ENCODE peak calls at places on chromosome 12, in seven cellular contexts. R is heart right ventricle, G is cardiac muscle cell, W is IMR-90, Q is pancreas, A is fibroblast of lung, Z is WERI-Rb-1. V is an unnamed sample. For H3K9me3, the result is how much of the 10 kb centered on the place peaks cover.

GRCh38 chr12:79927772-79928474 is 7.0 kb downstream of the PPP1R12A start:
- DNase-seq in W (peak), A (peak), G (peak), R (no peak), Z (no peak), Q (no peak), V (no peak)

GRCh38 chr12:102638777-102639176 is 158.4 kb upstream of the IGF1 start:
- DNase-seq in G (peak), R (no peak), W (peak), Q (no peak), A (peak), Z (no peak), V (no peak)

GRCh38 chr12:62732861-62733427 is 202.0 kb downstream of the PPM1H start:
- DNase-seq in Q (no peak), W (peak), R (no peak), A (peak), Z (no peak), G (peak), V (no peak)

GRCh38 chr12:26037615-26038180 is 79.2 kb downstream of the RASSF8 start:
- DNase-seq in R (no peak), G (no peak), A (no peak), Z (no peak), W (no peak), Q (no peak), V (no peak)

GRCh38 chr12:75933136-75933535 is 98.4 kb downstream of the PHLDA1 start:
- DNase-seq in R (no peak), Z (no peak), Q (no peak), G (peak), W (peak), A (peak), V (no peak)

GRCh38 chr12:88922816-88923215 is 342.5 kb upstream of the KITLG start:
- DNase-seq in A (peak), Z (no peak), W (peak), R (no peak), Q (no peak), G (peak), V (no peak)

GRCh38 chr12:105783983-105784947 is 354.5 kb downstream of the NUAK1 start:
- DNase-seq in R (no peak), W (no peak), A (no peak), G (no peak), Q (no peak), Z (no peak), V (no peak)

GRCh38 chr12:74599932-74600331 is 62.3 kb downstream of the ATXN7L3B start:
- DNase-seq in W (no peak), G (no peak), A (no peak), R (no peak), Z (no peak), Q (no peak), V (no peak)

GRCh38 chr12:50715174-50715573 is 48.7 kb upstream of the ATF1 start:
- DNase-seq in Q (no peak), W (peak), R (no peak), A (peak), Z (no peak), G (no peak), V (no peak)

GRCh38 chr12:25884024-25884919 is 74.2 kb upstream of the RASSF8 start:
- DNase-seq in W (no peak), A (no peak), G (no peak), R (no peak), Q (peak), Z (no peak), V (no peak)

GRCh38 chr12:121240484-121241202 is 30.7 kb downstream of the P2RX4 start:
- DNase-seq in Q (no peak), R (peak), W (no peak), Z (no peak), G (peak), A (peak), V (peak)

GRCh38 chr12:47164730-47165439 is 85.1 kb upstream of the AMIGO2 start:
- DNase-seq in R (no peak), W (peak), Z (no peak), G (peak), Q (no peak), A (peak), V (no peak)

GRCh38 chr12:3204716-3205617 is 127.8 kb downstream of the TSPAN9 start:
- DNase-seq in W (no peak), Q (no peak), R (no peak), Z (peak), G (no peak), A (no peak), V (no peak)

GRCh38 chr12:66725031-66725430 is 46.2 kb upstream of the GRIP1 start:
- DNase-seq in R (no peak), G (no peak), A (peak), Q (no peak), W (no peak), Z (no peak), V (no peak)

GRCh38 chr12:12977231-12977630 is 22.8 kb downstream of the HEBP1 start:
- DNase-seq in W (no peak), G (no peak), Q (no peak), A (peak), Z (no peak), R (no peak), V (no peak)

GRCh38 chr12:128797119-128798118 is 26.3 kb downstream of the SLC15A4 start:
- DNase-seq in Q (no peak), A (no peak), G (peak), R (no peak), Z (no peak), W (peak), V (no peak)

GRCh38 chr12:79388006-79388405 is 302.8 kb downstream of the PAWR start:
- DNase-seq in Q (no peak), R (no peak), Z (no peak), A (no peak), W (no peak), G (no peak), V (no peak)

GRCh38 chr12:2958432-2959193 is 584 bp upstream of the TEAD4 start:
- DNase-seq in R (peak), G (peak), Z (peak), A (peak), W (peak), Q (peak), V (peak)

GRCh38 chr12:70255311-70255710 is 12.1 kb downstream of the CNOT2 start:
- DNase-seq in W (peak), A (peak), Q (no peak), G (peak), R (no peak), Z (no peak), V (no peak)

GRCh38 chr12:30985814-30986452 is 59.4 kb downstream of the TSPAN11 start:
- DNase-seq in Q (peak), A (peak), R (peak), G (peak), Z (peak), W (peak), V (peak)

GRCh38 chr12:119671070-119671469 is 3.1 kb downstream of the PRKAB1 start:
- DNase-seq in Q (no peak), W (no peak), G (no peak), R (no peak), A (no peak), Z (no peak), V (no peak)

GRCh38 chr12:42296503-42297109 is 29.3 kb downstream of the ZCRB1 start:
- DNase-seq in A (no peak), Q (no peak), Z (no peak), W (no peak), G (peak), R (no peak), V (no peak)

GRCh38 chr12:132761032-132761910 is at the start of gene ANKLE2:
- DNase-seq in A (peak), W (peak), R (peak), Q (peak), Z (peak), G (peak), V (peak)

GRCh38 chr12:22687677-22688076 is 62.7 kb downstream of the ETNK1 start:
- DNase-seq in W (peak), G (peak), R (no peak), A (peak), Z (no peak), Q (no peak), V (no peak)

GRCh38 chr12:401235-402126 is at the start of gene CCDC77:
- DNase-seq in A (peak), R (peak), G (peak), W (peak), Z (peak), Q (peak), V (peak)

GRCh38 chr12:26736563-26737486 is 96.2 kb downstream of the ITPR2 start:
- DNase-seq in Z (no peak), G (no peak), Q (no peak), W (peak), R (no peak), A (peak), V (no peak)

GRCh38 chr12:64072946-64073345 is 149.2 kb downstream of the KICS2 start:
- DNase-seq in Q (no peak), R (no peak), W (no peak), A (no peak), Z (no peak), G (no peak), V (no peak)

GRCh38 chr12:67649165-67650126 is 901 bp downstream of the DYRK2 start:
- DNase-seq in Z (peak), R (peak), W (no peak), G (no peak), A (no peak), Q (peak), V (peak)

GRCh38 chr12:117119592-117120198 is 20.5 kb upstream of the TESC start:
- DNase-seq in Q (no peak), R (no peak), Z (peak), G (no peak), W (no peak), A (no peak), V (peak)

GRCh38 chr12:45234134-45234865 is 18.4 kb downstream of the ANO6 start:
- DNase-seq in Z (no peak), Q (no peak), R (no peak), A (peak), W (peak), G (peak), V (no peak)

GRCh38 chr12:117872521-117873169 is 96.1 kb downstream of the KSR2 start:
- DNase-seq in A (no peak), Z (no peak), R (no peak), W (no peak), Q (no peak), G (no peak), V (no peak)

GRCh38 chr12:89245090-89245489 is 107.2 kb downstream of the DUSP6 start:
- DNase-seq in G (peak), A (peak), Q (no peak), Z (no peak), R (no peak), W (peak), V (no peak)

GRCh38 chr12:916240-916639 is 33.3 kb downstream of the RAD52 start:
- DNase-seq in Z (no peak), G (no peak), A (no peak), W (no peak), Q (no peak), R (no peak), V (peak)

GRCh38 chr12:80792861-80793260 is 76.1 kb downstream of the MYF5 start:
- DNase-seq in Z (no peak), R (no peak), W (peak), Q (no peak), A (no peak), G (no peak), V (no peak)

GRCh38 chr12:85804663-85805062 is 31.5 kb downstream of the RASSF9 start:
- DNase-seq in G (peak), A (peak), W (no peak), R (no peak), Q (no peak), Z (no peak), V (no peak)

GRCh38 chr12:10366875-10367274 is 23.0 kb downstream of the KLRK1 start:
- DNase-seq in Q (no peak), W (no peak), Z (no peak), A (no peak), R (no peak), G (peak), V (no peak)

GRCh38 chr12:79677667-79678066 is 13.1 kb downstream of the PAWR start:
- DNase-seq in A (no peak), Z (no peak), W (no peak), G (no peak), Q (no peak), R (no peak), V (no peak)

GRCh38 chr12:6778571-6779550 is 6.5 kb downstream of the LAG3 start:
- DNase-seq in R (peak), Q (peak), A (peak), W (peak), Z (peak), G (peak), V (peak)

GRCh38 chr12:6779667-6780459 is 7.5 kb downstream of the LAG3 start:
- DNase-seq in W (no peak), A (no peak), Q (no peak), R (no peak), Z (no peak), G (no peak), V (peak)

GRCh38 chr12:6777386-6777785 is 5.1 kb downstream of the LAG3 start:
- DNase-seq in R (no peak), Z (no peak), G (no peak), Q (no peak), A (no peak), W (no peak), V (no peak)

GRCh38 chr12:6780573-6780972 is 8.3 kb downstream of the LAG3 start:
- DNase-seq in R (no peak), Q (no peak), W (no peak), Z (no peak), G (no peak), A (no peak), V (no peak)

GRCh38 chr12:6778212-6778570 is 5.9 kb downstream of the LAG3 start:
- DNase-seq in A (peak), Z (peak), W (no peak), G (peak), Q (no peak), R (no peak), V (peak)
- H3K4me3 ChIP-seq in A (peak), Z (no peak), W (no peak), G (peak), Q (peak), R (peak), V (peak)

DNA sequence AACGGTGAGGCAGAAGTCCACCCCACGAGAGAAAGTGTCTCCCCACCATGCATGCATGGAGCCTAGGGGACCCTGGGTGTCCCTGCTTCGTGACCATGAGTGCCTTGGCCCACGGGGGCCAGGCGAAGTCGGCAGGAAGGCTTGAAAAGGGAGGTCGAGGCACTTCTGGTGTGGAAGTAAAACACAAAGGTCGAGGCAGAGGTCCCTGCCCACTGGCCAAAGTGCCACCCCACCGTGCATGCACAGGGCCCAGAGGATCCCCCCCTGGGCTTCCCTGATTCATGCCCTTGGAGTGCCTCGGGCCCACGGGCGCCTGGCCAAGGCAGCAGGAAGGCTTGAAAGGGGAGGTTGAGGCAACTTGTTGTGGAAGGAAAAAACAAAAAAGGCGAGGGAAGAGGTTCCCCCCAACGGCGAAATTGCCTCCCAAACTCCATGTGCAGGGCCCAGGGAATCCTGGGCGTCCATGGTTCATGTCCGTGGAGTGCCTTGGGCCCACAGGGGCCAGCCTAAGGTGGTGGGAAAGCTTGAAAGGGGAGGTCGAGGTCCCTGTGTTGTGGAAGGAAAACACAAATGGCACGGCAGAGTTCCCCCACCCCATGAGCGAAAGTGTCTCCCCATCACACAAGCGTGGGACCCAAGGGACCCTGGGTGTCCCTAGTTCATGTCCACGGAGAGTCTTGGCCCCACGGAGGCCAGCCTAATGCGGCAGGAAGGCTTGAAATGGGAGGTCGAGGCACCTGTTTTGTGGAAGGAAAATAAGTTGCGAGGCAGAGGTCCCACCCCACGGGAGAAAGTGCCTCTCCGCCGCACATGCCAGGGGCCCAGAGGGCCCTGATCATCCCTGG is 372.1 kb downstream of the ALG10 start:
- DNase-seq in Q (peak), A (no peak), Z (peak), R (no peak), W (no peak), G (no peak), V (peak)
- H3K9me3 ChIP-seq in Q (under half), A (under half), Z (under half), R (under half), W (half or more), G (under half), V (under half)

DNA sequence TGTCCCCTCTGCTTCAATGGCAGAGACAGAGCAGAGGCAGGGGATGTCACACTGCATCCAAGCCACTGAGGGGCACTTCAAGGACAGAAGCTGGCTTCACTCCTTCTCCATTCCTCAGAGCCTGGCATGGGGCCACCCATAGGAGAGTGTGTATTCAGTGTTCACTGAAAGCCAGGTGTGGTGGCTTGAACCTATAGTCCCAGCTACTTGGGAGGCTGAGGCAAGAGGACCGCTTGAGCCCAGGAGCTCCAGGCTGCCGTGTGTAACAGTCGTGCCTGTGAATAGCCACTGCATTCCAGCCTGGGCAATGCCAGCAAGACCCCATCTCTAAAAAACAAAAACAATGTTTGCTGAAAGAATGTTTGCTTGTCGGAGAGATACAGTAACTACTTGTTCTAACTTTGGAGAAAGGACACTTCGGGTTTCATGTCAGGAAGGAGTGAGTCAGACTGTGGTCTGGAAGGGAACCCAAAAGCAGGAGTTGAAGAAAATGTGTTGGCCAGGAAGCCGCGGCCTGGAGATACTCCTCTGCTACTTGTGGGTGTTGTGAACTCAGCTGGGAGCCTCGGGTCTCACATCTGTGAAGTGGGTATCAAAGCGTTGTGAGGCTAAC is 43.4 kb downstream of the ELK3 start:
- DNase-seq in A (peak), G (peak), Q (no peak), Z (no peak), R (peak), W (peak), V (peak)
- TF ChIP-seq CTCF in A (no peak), G (no peak), Q (no peak), Z (no peak), R (no peak), W (peak), V (no peak)

DNA sequence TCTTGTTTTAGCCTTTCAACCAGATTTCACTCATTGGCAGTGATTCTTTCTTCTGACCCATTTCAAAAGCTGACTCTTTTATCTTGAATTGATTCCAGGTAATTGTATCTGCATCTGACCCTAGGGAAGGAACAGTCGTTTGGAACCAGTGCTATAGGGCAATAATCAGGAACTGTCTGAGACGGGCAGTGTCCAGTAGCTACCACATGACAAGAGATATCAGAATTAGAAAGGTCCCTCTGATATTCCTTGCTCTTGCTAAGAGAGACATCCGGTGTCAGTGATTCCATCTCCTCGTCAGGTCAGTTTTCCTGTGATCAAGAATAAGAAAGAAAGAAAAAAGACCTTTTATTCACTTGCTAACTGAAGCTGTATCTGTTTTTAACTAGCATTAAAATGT is 47.8 kb upstream of the PDE3A start:
- DNase-seq in W (no peak), R (no peak), G (no peak), Z (no peak), Q (no peak), A (no peak), V (no peak)
- H3K4me3 ChIP-seq in W (no peak), R (peak), G (no peak), Z (no peak), Q (no peak), A (no peak), V (no peak)

GRCh38 chr12:114588061-114588460 is 95.9 kb downstream of the TBX3 start:
- DNase-seq in Q (no peak), Z (no peak), W (no peak), R (no peak), G (no peak), A (no peak), V (no peak)
- H3K9me3 ChIP-seq in Q (under half), Z (under half), W (under half), R (under half), G (under half), A (under half), V (under half)

DNA sequence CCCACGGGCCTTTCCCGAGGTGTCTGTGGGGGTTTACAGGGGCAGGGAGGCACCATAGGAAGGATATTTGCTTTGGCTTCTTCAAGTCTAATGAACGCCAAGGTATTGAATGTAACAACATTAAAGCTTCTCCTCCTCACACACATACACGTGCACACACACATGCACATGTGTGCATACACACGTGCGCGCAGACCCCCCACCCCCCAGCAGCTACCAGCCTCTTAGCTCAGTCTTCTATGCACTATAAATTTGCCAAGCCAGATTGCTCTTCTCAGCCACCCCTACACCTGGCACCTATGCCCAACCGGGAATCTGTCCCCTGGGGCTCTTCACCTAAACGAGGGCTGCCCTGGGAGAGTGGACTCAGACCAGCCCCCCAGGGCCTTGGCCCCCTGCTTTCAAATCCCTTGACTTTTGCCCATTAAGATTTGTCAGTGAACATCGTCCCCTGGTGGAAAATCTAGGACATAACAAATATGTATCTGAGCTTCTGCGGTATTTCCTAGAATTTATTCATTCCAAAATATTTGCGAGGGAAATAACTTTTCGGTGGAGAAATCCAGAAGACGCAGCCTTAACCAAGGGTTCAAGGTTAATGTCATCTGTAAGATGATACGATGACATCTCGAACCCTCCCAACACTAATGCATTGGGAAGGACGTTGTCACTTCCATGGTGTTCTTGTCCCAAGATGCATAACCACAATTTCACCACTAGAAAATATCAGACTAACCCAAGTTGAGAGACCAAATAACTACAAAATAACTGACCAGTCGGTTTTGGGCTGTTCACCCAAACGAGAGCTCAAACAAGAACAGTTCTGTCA is 330.4 kb downstream of the MED13L start:
- DNase-seq in Q (no peak), R (no peak), Z (no peak), G (no peak), A (no peak), W (peak), V (no peak)
- TF ChIP-seq CTCF in Q (no peak), R (peak), Z (peak), G (peak), A (peak), W (peak), V (no peak)

GRCh38 chr12:93379432-93380308 is 1.9 kb downstream of the NUDT4 start:
- DNase-seq in W (peak), Q (no peak), A (peak), Z (no peak), R (no peak), G (peak), V (no peak)
- H3K4me3 ChIP-seq in W (peak), Q (peak), A (peak), Z (peak), R (peak), G (peak), V (peak)